ENCODE peak calls at places on chromosomes 6 and 20, in four cellular contexts. One of them, this sample, is unnamed.

GRCh38 chr6:107068691-107069630 is 41.0 kb downstream of the MTRES1 start:
- DNase-seq in K562: no peak
- DNase-seq in GM12878: no peak
- DNase-seq in HepG2: no peak
- DNase-seq in this sample: no peak

GRCh38 chr6:90328004-90328403 is 31.4 kb upstream of the BACH2 start:
- DNase-seq in HepG2: no peak
- DNase-seq in GM12878: no peak
- DNase-seq in K562: no peak
- DNase-seq in this sample: no peak

GRCh38 chr6:156976144-156977088 is 199.2 kb downstream of the ARID1B start:
- DNase-seq in K562: no peak
- DNase-seq in GM12878: no peak
- DNase-seq in HepG2: no peak
- DNase-seq in this sample: no peak

GRCh38 chr6:10048370-10049297 is 366.2 kb downstream of the TFAP2A start:
- DNase-seq in GM12878: no peak
- DNase-seq in K562: no peak
- DNase-seq in HepG2: no peak
- DNase-seq in this sample: no peak

GRCh38 chr6:154408906-154409500 is 52.4 kb upstream of the IPCEF1 start:
- DNase-seq in GM12878: no peak
- DNase-seq in K562: no peak
- DNase-seq in HepG2: no peak
- DNase-seq in this sample: no peak

GRCh38 chr6:157613011-157613522 is 210.0 kb upstream of the SNX9 start:
- DNase-seq in HepG2: peak
- DNase-seq in K562: peak
- DNase-seq in GM12878: no peak
- DNase-seq in this sample: peak

GRCh38 chr20:46993465-46994095 is 98.9 kb downstream of the EYA2 start:
- DNase-seq in HepG2: no peak
- DNase-seq in K562: no peak
- DNase-seq in GM12878: no peak
- DNase-seq in this sample: no peak

GRCh38 chr6:4772750-4773149 is 3.5 kb upstream of the CDYL start:
- DNase-seq in GM12878: no peak
- DNase-seq in HepG2: no peak
- DNase-seq in K562: no peak
- DNase-seq in this sample: no peak

GRCh38 chr6:25312703-25313102 is 33.5 kb downstream of the CARMIL1 start:
- DNase-seq in HepG2: no peak
- DNase-seq in K562: no peak
- DNase-seq in GM12878: no peak
- DNase-seq in this sample: peak

GRCh38 chr20:44776977-44777376 is 31.3 kb downstream of the KCNK15 start:
- DNase-seq in GM12878: no peak
- DNase-seq in K562: peak
- DNase-seq in HepG2: peak
- DNase-seq in this sample: no peak

GRCh38 chr20:41001497-41001896 is 27.1 kb upstream of the TOP1 start:
- DNase-seq in GM12878: no peak
- DNase-seq in K562: no peak
- DNase-seq in HepG2: no peak
- DNase-seq in this sample: no peak

GRCh38 chr6:127794405-127794804 is 106.5 kb downstream of the THEMIS start:
- DNase-seq in K562: no peak
- DNase-seq in HepG2: no peak
- DNase-seq in GM12878: no peak
- DNase-seq in this sample: no peak

GRCh38 chr20:53738039-53738944 is 144.7 kb upstream of the ZNF217 start:
- DNase-seq in K562: peak
- DNase-seq in HepG2: peak
- DNase-seq in GM12878: no peak
- DNase-seq in this sample: no peak

GRCh38 chr6:155171109-155171746 is 92.6 kb upstream of the CLDN20 start:
- DNase-seq in HepG2: peak
- DNase-seq in GM12878: peak
- DNase-seq in K562: peak
- DNase-seq in this sample: peak

GRCh38 chr6:151005126-151005525 is 139.6 kb downstream of the MTHFD1L start:
- DNase-seq in HepG2: no peak
- DNase-seq in K562: no peak
- DNase-seq in GM12878: no peak
- DNase-seq in this sample: no peak

GRCh38 chr6:151007069-151007468 is 141.6 kb downstream of the MTHFD1L start:
- DNase-seq in HepG2: no peak
- DNase-seq in GM12878: no peak
- DNase-seq in K562: no peak
- DNase-seq in this sample: no peak

GRCh38 chr6:151002562-151002961 is 137.1 kb downstream of the MTHFD1L start:
- DNase-seq in K562: no peak
- DNase-seq in GM12878: no peak
- DNase-seq in HepG2: no peak
- DNase-seq in this sample: no peak

GRCh38 chr6:151005896-151006632 is 140.6 kb downstream of the MTHFD1L start:
- DNase-seq in GM12878: no peak
- DNase-seq in HepG2: no peak
- DNase-seq in K562: no peak
- DNase-seq in this sample: no peak

GRCh38 chr6:151004415-151005024 is 139.0 kb downstream of the MTHFD1L start:
- DNase-seq in K562: no peak
- DNase-seq in HepG2: peak
- DNase-seq in GM12878: no peak
- DNase-seq in this sample: no peak
- TF ChIP-seq ZNF274 in K562: no peak
- TF ChIP-seq ZNF274 in HepG2: no peak
- TF ChIP-seq ZNF274 in GM12878: no peak
- TF ChIP-seq ZNF274 in this sample: no peak

DNA sequence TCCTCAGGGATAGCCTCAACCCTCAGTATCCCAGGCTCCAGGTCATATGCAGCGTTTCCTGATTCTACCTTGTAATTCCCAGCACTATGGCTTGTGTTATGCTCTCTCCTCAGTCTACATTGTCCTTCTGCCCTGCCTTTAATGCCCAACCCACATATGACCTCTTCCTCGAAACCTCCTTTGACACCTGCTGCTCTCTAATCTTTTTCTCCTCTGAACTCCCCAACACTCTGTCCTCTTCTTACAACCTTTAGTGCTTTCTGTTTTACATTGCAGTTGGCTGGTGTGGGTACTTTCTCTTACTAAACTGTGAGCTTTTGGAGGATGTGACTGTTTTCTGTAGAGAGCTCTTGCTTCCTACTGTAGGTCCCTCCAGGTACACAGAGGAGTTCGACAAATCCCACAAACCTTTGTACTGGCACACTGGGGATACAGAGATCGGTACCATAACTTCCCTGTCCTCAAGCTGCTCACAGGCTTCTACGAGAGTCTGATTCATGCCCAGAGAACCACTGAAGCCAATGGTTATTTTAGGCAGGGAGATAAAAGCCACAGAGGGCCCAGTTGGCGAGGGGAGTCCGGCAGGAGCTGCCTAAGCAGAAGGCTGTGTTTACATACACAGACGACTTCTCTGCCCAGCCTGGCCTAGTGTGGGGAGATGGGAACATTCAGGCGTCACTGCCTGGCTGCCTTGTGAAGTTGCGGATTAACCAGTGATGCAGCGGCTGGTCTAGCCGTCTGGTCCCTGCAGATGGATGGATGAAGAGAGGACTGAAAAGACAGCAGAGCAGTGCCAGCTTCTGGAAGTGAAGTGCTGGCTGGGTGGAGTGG is 8.4 kb upstream of the EPB41L1 start:
- DNase-seq in HepG2: no peak
- DNase-seq in K562: no peak
- DNase-seq in GM12878: no peak
- DNase-seq in this sample: no peak
- TF ChIP-seq ATF3 in HepG2: no peak
- TF ChIP-seq ATF3 in K562: no peak
- TF ChIP-seq ATF3 in GM12878: no peak
- TF ChIP-seq ATF3 in this sample: no peak

GRCh38 chr6:149079456-149079855 is 238.1 kb upstream of the TAB2 start:
- DNase-seq in K562: no peak
- DNase-seq in HepG2: no peak
- DNase-seq in GM12878: no peak
- DNase-seq in this sample: no peak

GRCh38 chr6:149079911-149080501 is 237.5 kb upstream of the TAB2 start:
- DNase-seq in GM12878: no peak
- DNase-seq in K562: no peak
- DNase-seq in HepG2: no peak
- DNase-seq in this sample: no peak

GRCh38 chr6:149082320-149082719 is 235.2 kb upstream of the TAB2 start:
- DNase-seq in K562: peak
- DNase-seq in HepG2: peak
- DNase-seq in GM12878: no peak
- DNase-seq in this sample: peak

GRCh38 chr6:149081281-149081680 is 236.2 kb upstream of the TAB2 start:
- DNase-seq in GM12878: no peak
- DNase-seq in K562: no peak
- DNase-seq in HepG2: no peak
- DNase-seq in this sample: no peak

DNA sequence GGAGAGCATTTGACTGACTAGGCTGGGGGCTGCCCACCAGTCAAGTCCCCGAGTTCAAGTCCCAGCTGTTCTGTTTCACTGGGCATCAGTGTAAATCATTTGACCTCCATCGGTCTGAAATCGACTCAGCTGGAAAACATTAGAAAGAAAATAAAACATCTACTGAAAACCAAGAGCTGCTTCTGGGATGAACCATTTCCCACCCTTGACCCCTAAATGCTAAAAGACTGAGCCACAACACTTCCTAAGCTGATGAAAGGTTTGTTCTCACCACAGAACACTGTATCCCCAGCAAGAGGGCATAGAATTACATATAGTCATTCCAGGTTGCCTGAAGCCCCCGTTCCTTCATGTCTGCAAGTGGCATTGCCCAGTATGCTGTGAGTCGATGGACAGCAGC is 237.0 kb upstream of the TAB2 start:
- DNase-seq in K562: no peak
- DNase-seq in HepG2: no peak
- DNase-seq in GM12878: no peak
- DNase-seq in this sample: no peak
- TF ChIP-seq REST in K562: no peak
- TF ChIP-seq REST in HepG2: no peak
- TF ChIP-seq REST in GM12878: no peak
- TF ChIP-seq REST in this sample: no peak

DNA sequence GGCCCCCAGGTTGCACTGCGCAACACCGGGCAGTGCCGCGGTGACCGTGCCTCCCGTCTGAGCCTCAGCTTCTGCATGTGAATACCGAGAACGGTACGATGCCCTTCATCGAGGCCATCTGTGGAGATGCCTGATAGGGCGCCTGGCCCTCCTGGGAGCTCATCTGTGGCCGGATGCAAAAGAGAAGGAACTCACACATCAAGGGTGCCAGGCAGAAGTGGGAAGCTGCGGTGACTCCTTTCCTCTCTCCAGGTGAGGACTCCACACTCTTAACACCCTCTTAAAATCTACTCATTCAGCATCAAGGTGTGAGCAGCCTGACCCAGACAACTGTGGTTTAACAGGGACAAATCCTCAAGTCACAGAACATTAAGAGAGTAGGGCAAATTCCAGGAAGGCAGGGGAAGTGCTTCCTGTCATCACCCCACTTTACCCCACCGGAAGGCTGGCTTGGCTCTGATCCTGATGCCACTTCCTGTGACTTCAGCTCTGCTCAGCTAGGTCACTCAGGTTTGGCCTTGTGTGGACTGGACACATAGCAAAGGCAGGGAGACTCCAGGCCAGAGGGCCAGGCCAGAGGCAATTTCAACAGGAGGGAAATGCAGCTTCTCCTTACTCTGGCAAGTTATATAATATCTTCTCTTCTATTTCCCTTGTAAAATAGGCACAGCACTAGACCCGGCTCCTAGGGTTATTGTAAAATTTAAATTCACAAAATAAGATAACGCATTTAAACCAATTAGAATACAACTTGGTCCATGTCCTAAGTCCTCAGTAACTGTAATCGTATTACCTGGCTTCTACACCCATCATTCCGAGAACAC is 69.4 kb downstream of the CPNE5 start:
- DNase-seq in GM12878: no peak
- DNase-seq in HepG2: no peak
- DNase-seq in K562: no peak
- DNase-seq in this sample: no peak
- TF ChIP-seq ZNF274 in GM12878: no peak
- TF ChIP-seq ZNF274 in HepG2: no peak
- TF ChIP-seq ZNF274 in K562: no peak
- TF ChIP-seq ZNF274 in this sample: no peak

GRCh38 chr6:27867941-27868705 is 44.1 kb downstream of the OR2B2 start:
- DNase-seq in GM12878: no peak
- DNase-seq in K562: no peak
- DNase-seq in HepG2: no peak
- DNase-seq in this sample: no peak

GRCh38 chr6:27871919-27872633 is 40.1 kb downstream of the OR2B2 start:
- DNase-seq in HepG2: no peak
- DNase-seq in K562: no peak
- DNase-seq in GM12878: peak
- DNase-seq in this sample: no peak

GRCh38 chr6:27870486-27870885 is 41.7 kb downstream of the OR2B2 start:
- DNase-seq in K562: no peak
- DNase-seq in GM12878: no peak
- DNase-seq in HepG2: no peak
- DNase-seq in this sample: no peak

GRCh38 chr6:27872634-27873028 is 39.6 kb downstream of the OR2B2 start:
- DNase-seq in K562: no peak
- DNase-seq in HepG2: no peak
- DNase-seq in GM12878: no peak
- DNase-seq in this sample: no peak

GRCh38 chr6:27873101-27874030 is 38.8 kb downstream of the OR2B2 start:
- DNase-seq in GM12878: peak
- DNase-seq in K562: no peak
- DNase-seq in HepG2: no peak
- DNase-seq in this sample: no peak
- TF ChIP-seq ATF3 in GM12878: no peak
- TF ChIP-seq ATF3 in K562: no peak
- TF ChIP-seq ATF3 in HepG2: no peak
- TF ChIP-seq ATF3 in this sample: no peak